ENCODE peak calls at places on chromosomes 16 and 17, in five cellular contexts. U, N, C, S and K are unnamed samples.

GRCh38 chr17:48351916-48352332 is 78.1 kb downstream of the SKAP1 start:
- DNase-seq in C (no peak), U (no peak), S (peak; percentile 12), N (peak; percentile 48), K (no peak)

GRCh38 chr17:5282639-5283217 is 644 bp downstream of the RABEP1 start:
- DNase-seq in U (peak; percentile 68), C (peak; percentile 23), N (no peak), S (peak; percentile 15), K (no peak)

GRCh38 chr16:89150090-89150835 is 21.3 kb upstream of the CDH15 start:
- DNase-seq in C (no peak), U (no peak), N (no peak), S (no peak), K (no peak)

GRCh38 chr17:13835151-13835550 is 233.4 kb upstream of the HS3ST3A1 start:
- DNase-seq in U (no peak), C (no peak), S (no peak), N (no peak), K (no peak)

GRCh38 chr16:10992112-10992511 is 47.7 kb downstream of the CLEC16A start:
- DNase-seq in S (no peak), C (no peak), U (no peak), N (no peak), K (no peak)

GRCh38 chr16:54487933-54488332 is 201.3 kb upstream of the IRX3 start:
- DNase-seq in U (no peak), N (no peak), C (no peak), S (no peak), K (no peak)

GRCh38 chr16:3054965-3055733 is 8.8 kb downstream of the MMP25 start:
- DNase-seq in S (no peak), C (no peak), U (no peak), N (no peak), K (no peak)

GRCh38 chr17:69906306-69906705 is 168.7 kb upstream of the KCNJ16 start:
- DNase-seq in C (no peak), U (no peak), N (no peak), S (no peak), K (no peak)

GRCh38 chr17:49089094-49089493 is 43.5 kb upstream of the B4GALNT2 start:
- DNase-seq in C (no peak), S (peak; percentile 24), N (no peak), U (no peak), K (no peak)

GRCh38 chr16:17457997-17458396 is 12.8 kb downstream of the XYLT1 start:
- DNase-seq in U (no peak), C (no peak), N (no peak), S (no peak), K (no peak)
- H3K4me1 ChIP-seq in U (no peaks in the 10 kb centered on the region), C (peaks cover 5% of the 10 kb centered on the region), N (no peaks in the 10 kb centered on the region), S (no peaks in the 10 kb centered on the region), K (peaks cover 21% of the 10 kb centered on the region)

DNA sequence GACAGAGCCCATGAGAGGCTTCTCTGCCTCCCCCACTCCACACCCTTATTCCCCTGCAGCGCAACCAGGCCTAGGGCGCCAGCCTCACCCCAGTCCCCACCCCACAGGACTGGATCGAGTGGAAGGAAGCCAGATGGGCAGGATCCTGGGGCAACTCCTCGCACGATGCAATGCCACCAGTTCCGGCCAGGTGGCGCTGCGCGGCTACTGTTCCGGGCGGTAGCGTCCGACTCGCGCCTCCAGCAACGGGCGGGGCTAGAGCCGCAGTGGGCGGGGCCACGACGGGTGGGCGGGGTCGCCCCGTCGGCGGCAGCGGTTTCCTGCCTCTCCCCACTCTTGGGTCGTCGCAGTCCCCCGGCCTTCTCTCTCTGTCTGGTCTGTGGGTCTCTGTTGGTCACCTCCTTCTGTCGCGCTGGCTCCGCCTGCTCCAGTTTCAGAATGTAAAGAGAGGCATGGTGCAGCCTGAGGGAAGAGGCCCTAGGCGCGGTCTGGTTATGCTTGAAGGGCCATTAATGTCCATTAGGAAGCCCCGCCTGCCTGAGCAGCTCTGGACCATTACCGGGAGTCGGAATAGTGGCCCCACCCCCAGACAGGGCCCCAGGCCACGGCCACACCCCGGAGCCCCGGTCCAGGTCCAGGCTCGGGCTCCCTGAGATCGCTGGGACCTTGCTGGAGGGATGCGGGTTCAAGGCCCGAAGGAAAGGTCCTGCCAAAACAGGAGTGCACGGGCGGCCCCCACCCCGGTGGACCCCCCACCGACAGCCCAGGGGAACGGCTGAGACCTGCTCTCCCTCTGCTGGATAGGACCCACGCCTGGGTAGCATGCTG is 3.4 kb upstream of the NHERF2 start:
- DNase-seq in N (peak; percentile 88), C (peak; percentile 90), U (peak; percentile 96), S (peak; percentile 91), K (peak; percentile 90)
- H3K4me1 ChIP-seq in N (peaks cover 31% of the 10 kb centered on the region), C (peaks cover 29% of the 10 kb centered on the region), U (peaks cover 31% of the 10 kb centered on the region), S (peaks cover 2% of the 10 kb centered on the region), K (peaks cover 65% of the 10 kb centered on the region)

GRCh38 chr17:82295472-82295814 is 21.9 kb upstream of the CSNK1D start:
- DNase-seq in U (no peak), N (no peak), C (no peak), S (no peak), K (no peak)

GRCh38 chr17:82297804-82298537 is 19.4 kb downstream of the CD7 start:
- DNase-seq in S (peak; percentile 92), C (peak; percentile 93), U (peak; percentile 96), N (peak; percentile 98), K (peak; percentile 96)

GRCh38 chr17:82298538-82299421 is 18.6 kb downstream of the CD7 start:
- DNase-seq in N (no peak), C (no peak), U (no peak), S (no peak), K (no peak)

GRCh38 chr17:82296511-82297279 is 20.7 kb downstream of the CD7 start:
- DNase-seq in U (no peak), C (no peak), S (no peak), N (no peak), K (no peak)

GRCh38 chr17:82297280-82297803 is 20.1 kb downstream of the CD7 start:
- DNase-seq in N (peak; percentile 93), U (peak; percentile 94), S (peak; percentile 85), C (peak; percentile 82), K (peak; percentile 94)
- H3K4me1 ChIP-seq in N (peaks cover 67% of the 10 kb centered on the region), U (peaks cover 33% of the 10 kb centered on the region), S (peaks cover 13% of the 10 kb centered on the region), C (peaks cover 59% of the 10 kb centered on the region), K (peaks cover 43% of the 10 kb centered on the region)

GRCh38 chr16:31134091-31134571 is 1.4 kb downstream of the PRSS8 start:
- DNase-seq in S (peak; percentile 40), N (no peak), C (no peak), U (no peak), K (no peak)

GRCh38 chr16:31132979-31133599 is 2.4 kb downstream of the PRSS8 start:
- DNase-seq in N (no peak), U (no peak), C (no peak), S (peak; percentile 10), K (no peak)

GRCh38 chr16:31135535-31136286 is at the start of gene PRSS8:
- DNase-seq in C (no peak), U (no peak), N (no peak), S (peak; percentile 95), K (no peak)

GRCh38 chr16:31136287-31136662 is 748 bp upstream of the PRSS8 start:
- DNase-seq in N (no peak), C (no peak), S (no peak), U (no peak), K (no peak)

GRCh38 chr16:31134625-31135534 is 647 bp downstream of the PRSS8 start:
- DNase-seq in U (no peak), C (no peak), N (no peak), S (peak; percentile 82), K (no peak)
- H3K4me1 ChIP-seq in U (peaks cover 10% of the 10 kb centered on the region), C (no peaks in the 10 kb centered on the region), N (peaks cover 31% of the 10 kb centered on the region), S (no peaks in the 10 kb centered on the region), K (no peaks in the 10 kb centered on the region)

GRCh38 chr17:43019418-43019817 is 2.8 kb downstream of the VAT1 start:
- DNase-seq in C (no peak), U (no peak), N (no peak), S (peak; percentile 64), K (no peak)
- H3K4me1 ChIP-seq in C (peaks cover 12% of the 10 kb centered on the region), U (peaks cover 17% of the 10 kb centered on the region), N (peaks cover 29% of the 10 kb centered on the region), S (peaks cover 3% of the 10 kb centered on the region), K (peaks cover 68% of the 10 kb centered on the region)

GRCh38 chr17:45318561-45319230 is 1.9 kb upstream of the MAP3K14 start:
- DNase-seq in S (peak; percentile 68), C (no peak), U (no peak), N (peak; percentile 33), K (no peak)
- H3K4me1 ChIP-seq in S (peaks cover 8% of the 10 kb centered on the region), C (peaks cover 58% of the 10 kb centered on the region), U (peaks cover 51% of the 10 kb centered on the region), N (peaks cover 62% of the 10 kb centered on the region), K (no peaks in the 10 kb centered on the region)

GRCh38 chr17:81222906-81223757 is at the start of gene CEP131:
- DNase-seq in U (peak; percentile 99), C (peak; percentile 98), S (peak; percentile 99), N (peak; percentile 100), K (peak; percentile 98)
- H3K4me1 ChIP-seq in U (peaks cover 17% of the 10 kb centered on the region), C (peaks cover 19% of the 10 kb centered on the region), S (no peaks in the 10 kb centered on the region), N (peaks cover 9% of the 10 kb centered on the region), K (peaks cover 25% of the 10 kb centered on the region)

GRCh38 chr16:4525634-4526277 is 12.8 kb downstream of the CDIP1 start:
- DNase-seq in U (no peak), S (no peak), N (no peak), C (no peak), K (no peak)
- H3K4me1 ChIP-seq in U (peaks cover 14% of the 10 kb centered on the region), S (peaks cover 10% of the 10 kb centered on the region), N (no peaks in the 10 kb centered on the region), C (peaks cover 4% of the 10 kb centered on the region), K (peaks cover 58% of the 10 kb centered on the region)

DNA sequence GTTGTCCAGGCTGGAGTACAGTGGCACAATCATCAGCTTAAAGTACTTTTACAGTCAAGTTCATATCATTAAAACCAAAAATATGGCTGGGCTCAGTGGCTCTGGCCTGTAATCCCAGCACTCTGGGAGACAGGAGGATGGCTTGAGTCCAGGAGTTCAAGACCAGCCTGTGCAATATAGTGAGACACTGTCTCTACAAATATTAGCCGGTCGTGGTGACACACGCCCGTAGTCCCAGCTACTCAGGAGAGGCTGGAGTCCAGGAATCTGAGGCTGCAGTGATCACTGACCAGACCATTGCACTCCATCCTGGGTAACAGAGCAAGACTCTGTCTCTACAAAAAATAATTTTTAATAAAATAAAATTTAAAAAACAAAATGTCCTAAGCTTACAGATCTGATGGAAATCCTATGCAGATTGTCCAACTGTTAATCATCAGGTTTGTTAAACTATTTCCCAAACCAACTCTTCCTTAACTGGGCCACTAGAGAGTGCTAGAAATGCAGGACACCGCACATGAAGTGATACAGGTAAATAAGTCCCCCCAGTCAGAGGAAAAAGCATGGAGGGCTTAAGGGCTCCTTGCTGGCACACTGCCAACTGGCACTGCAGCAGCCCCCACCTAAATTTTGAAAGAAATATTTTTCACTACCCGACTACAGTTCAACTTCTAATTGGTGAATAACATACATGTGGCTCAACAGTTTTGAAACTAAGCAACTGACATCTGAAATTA is 2.8 kb downstream of the USP22 start:
- DNase-seq in N (peak; percentile 57), C (no peak), U (no peak), S (peak; percentile 34), K (no peak)
- H3K4me1 ChIP-seq in N (peaks cover 56% of the 10 kb centered on the region), C (peaks cover 36% of the 10 kb centered on the region), U (peaks cover 50% of the 10 kb centered on the region), S (peaks cover 17% of the 10 kb centered on the region), K (peaks cover 66% of the 10 kb centered on the region)

DNA sequence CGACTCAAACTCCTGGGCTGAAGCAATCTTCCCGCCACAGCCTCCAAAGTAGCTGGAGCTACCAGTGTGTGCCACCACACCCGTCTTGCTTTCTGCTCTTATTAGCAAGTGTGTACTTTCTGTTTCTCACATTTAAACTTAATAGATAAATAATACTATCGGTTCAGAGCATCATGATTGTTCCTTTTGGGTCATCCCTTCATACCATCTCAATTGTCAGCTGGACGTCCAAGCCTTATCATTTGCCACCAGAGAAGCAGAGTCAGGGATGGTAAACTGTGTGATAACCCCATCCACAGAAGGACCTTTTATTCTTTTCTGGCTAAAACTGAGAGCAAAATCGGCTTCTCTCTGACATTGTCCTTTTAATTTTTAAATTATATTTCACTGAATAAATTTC is 279.8 kb upstream of the GOT2 start:
- DNase-seq in N (no peak), S (no peak), U (no peak), C (no peak), K (no peak)
- H3K4me1 ChIP-seq in N (no peaks in the 10 kb centered on the region), S (no peaks in the 10 kb centered on the region), U (no peaks in the 10 kb centered on the region), C (no peaks in the 10 kb centered on the region), K (no peaks in the 10 kb centered on the region)